ENCODE peak calls at places on chromosomes 5 and 9, in six cellular contexts. One of them, this sample, is unnamed.

GRCh38 chr9:35272989-35273388 is 111.2 kb downstream of the UNC13B start:
- DNase-seq in hypothalamus: no peak
- DNase-seq in NCI-H2107: no peak
- DNase-seq in dermis blood vessel endothelial cell: peak; percentile 72
- DNase-seq in A549: no peak
- DNase-seq in stimulated activated CD4-positive, alpha-beta T cell treated with anti-CD3 and anti-CD28 coated beads, Interleukin-2, amount 100 ng/mL, for 48 hours: no peak
- DNase-seq in this sample: no peak

GRCh38 chr5:40171971-40172370 is 507.7 kb upstream of the PTGER4 start:
- DNase-seq in stimulated activated CD4-positive, alpha-beta T cell treated with anti-CD3 and anti-CD28 coated beads, Interleukin-2, amount 100 ng/mL, for 48 hours: no peak
- DNase-seq in dermis blood vessel endothelial cell: peak; percentile 67
- DNase-seq in NCI-H2107: no peak
- DNase-seq in hypothalamus: no peak
- DNase-seq in A549: peak; percentile 7
- DNase-seq in this sample: no peak

GRCh38 chr9:114606597-114607207 is 4.4 kb upstream of the TMEM268 start:
- DNase-seq in stimulated activated CD4-positive, alpha-beta T cell treated with anti-CD3 and anti-CD28 coated beads, Interleukin-2, amount 100 ng/mL, for 48 hours: no peak
- DNase-seq in hypothalamus: no peak
- DNase-seq in NCI-H2107: no peak
- DNase-seq in dermis blood vessel endothelial cell: peak; percentile 59
- DNase-seq in A549: no peak
- DNase-seq in this sample: no peak

GRCh38 chr9:21983509-21983908 is 10.7 kb downstream of the CDKN2A start:
- DNase-seq in hypothalamus: no peak
- DNase-seq in dermis blood vessel endothelial cell: no peak
- DNase-seq in A549: no peak
- DNase-seq in stimulated activated CD4-positive, alpha-beta T cell treated with anti-CD3 and anti-CD28 coated beads, Interleukin-2, amount 100 ng/mL, for 48 hours: no peak
- DNase-seq in NCI-H2107: no peak
- DNase-seq in this sample: no peak

GRCh38 chr9:100499460-100499859 is 26.5 kb downstream of the TMEFF1 start:
- DNase-seq in stimulated activated CD4-positive, alpha-beta T cell treated with anti-CD3 and anti-CD28 coated beads, Interleukin-2, amount 100 ng/mL, for 48 hours: no peak
- DNase-seq in NCI-H2107: no peak
- DNase-seq in dermis blood vessel endothelial cell: no peak
- DNase-seq in A549: no peak
- DNase-seq in hypothalamus: no peak
- DNase-seq in this sample: no peak

GRCh38 chr9:97781902-97782301 is 71.1 kb upstream of the FOXE1 start:
- DNase-seq in dermis blood vessel endothelial cell: no peak
- DNase-seq in hypothalamus: no peak
- DNase-seq in stimulated activated CD4-positive, alpha-beta T cell treated with anti-CD3 and anti-CD28 coated beads, Interleukin-2, amount 100 ng/mL, for 48 hours: no peak
- DNase-seq in NCI-H2107: no peak
- DNase-seq in A549: no peak
- DNase-seq in this sample: no peak

GRCh38 chr9:91328186-91328585 is 33.5 kb downstream of the AUH start:
- DNase-seq in NCI-H2107: no peak
- DNase-seq in stimulated activated CD4-positive, alpha-beta T cell treated with anti-CD3 and anti-CD28 coated beads, Interleukin-2, amount 100 ng/mL, for 48 hours: no peak
- DNase-seq in A549: no peak
- DNase-seq in hypothalamus: no peak
- DNase-seq in dermis blood vessel endothelial cell: no peak
- DNase-seq in this sample: no peak

GRCh38 chr5:169706070-169706469 is 69.0 kb downstream of the DOCK2 start:
- DNase-seq in A549: no peak
- DNase-seq in hypothalamus: no peak
- DNase-seq in NCI-H2107: no peak
- DNase-seq in stimulated activated CD4-positive, alpha-beta T cell treated with anti-CD3 and anti-CD28 coated beads, Interleukin-2, amount 100 ng/mL, for 48 hours: no peak
- DNase-seq in dermis blood vessel endothelial cell: no peak
- DNase-seq in this sample: no peak

GRCh38 chr9:89501311-89501898 is 3.5 kb upstream of the SEMA4D start:
- DNase-seq in A549: no peak
- DNase-seq in stimulated activated CD4-positive, alpha-beta T cell treated with anti-CD3 and anti-CD28 coated beads, Interleukin-2, amount 100 ng/mL, for 48 hours: no peak
- DNase-seq in dermis blood vessel endothelial cell: no peak
- DNase-seq in hypothalamus: no peak
- DNase-seq in NCI-H2107: no peak
- DNase-seq in this sample: no peak

GRCh38 chr9:112061152-112061740 is 113.9 kb downstream of the SUSD1 start:
- DNase-seq in hypothalamus: no peak
- DNase-seq in A549: peak; percentile 80
- DNase-seq in NCI-H2107: no peak
- DNase-seq in stimulated activated CD4-positive, alpha-beta T cell treated with anti-CD3 and anti-CD28 coated beads, Interleukin-2, amount 100 ng/mL, for 48 hours: no peak
- DNase-seq in dermis blood vessel endothelial cell: peak; percentile 98
- DNase-seq in this sample: no peak

GRCh38 chr9:122065923-122066629 is 27.0 kb downstream of the TTLL11 start:
- DNase-seq in NCI-H2107: no peak
- DNase-seq in hypothalamus: no peak
- DNase-seq in stimulated activated CD4-positive, alpha-beta T cell treated with anti-CD3 and anti-CD28 coated beads, Interleukin-2, amount 100 ng/mL, for 48 hours: no peak
- DNase-seq in dermis blood vessel endothelial cell: no peak
- DNase-seq in A549: no peak
- DNase-seq in this sample: no peak

GRCh38 chr9:117809751-117810150 is 105.5 kb downstream of the TLR4 start:
- DNase-seq in A549: no peak
- DNase-seq in NCI-H2107: no peak
- DNase-seq in stimulated activated CD4-positive, alpha-beta T cell treated with anti-CD3 and anti-CD28 coated beads, Interleukin-2, amount 100 ng/mL, for 48 hours: no peak
- DNase-seq in hypothalamus: no peak
- DNase-seq in dermis blood vessel endothelial cell: no peak
- DNase-seq in this sample: no peak